ENCODE peak calls at places on chromosomes 6 and 20, in seven cellular contexts. V is astrocyte of the spinal cord, S is cardiac muscle cell, C is brain microvascular endothelial cell, M is uterus, I is breast epithelium, A is BE2C. N is an unnamed sample.

GRCh38 chr6:142387997-142388815 is 86.4 kb downstream of the ADGRG6 start:
- DNase-seq in M (no peak), C (peak), V (peak), S (peak), A (no peak), I (no peak), N (peak)

GRCh38 chr20:45373353-45374100 is 4.6 kb downstream of the TP53TG5 start:
- DNase-seq in C (peak), I (peak), V (peak), S (peak), A (peak), M (peak), N (peak)

GRCh38 chr20:37567671-37568588 is 40.3 kb upstream of the BLCAP start:
- DNase-seq in A (no peak), V (peak), I (no peak), M (no peak), S (peak), C (no peak), N (no peak)

GRCh38 chr6:155524249-155524651 is 68.6 kb upstream of the NOX3 start:
- DNase-seq in V (peak), S (peak), I (no peak), C (peak), M (no peak), A (no peak), N (peak)

GRCh38 chr6:112252571-112253504 is 1.5 kb downstream of the LAMA4 start:
- DNase-seq in S (peak), V (peak), I (no peak), M (no peak), A (no peak), C (no peak), N (no peak)

GRCh38 chr6:68990313-68990712 is 355.2 kb downstream of the ADGRB3 start:
- DNase-seq in M (no peak), C (no peak), I (no peak), V (no peak), S (no peak), A (no peak), N (no peak)

GRCh38 chr20:5369622-5370021 is 52.9 kb upstream of the PROKR2 start:
- DNase-seq in S (no peak), M (no peak), V (no peak), A (no peak), I (no peak), C (no peak), N (no peak)

GRCh38 chr6:57301755-57302154 is 15.7 kb upstream of the PRIM2 start:
- DNase-seq in S (no peak), M (no peak), C (no peak), V (no peak), A (no peak), I (no peak), N (peak)

GRCh38 chr20:47358052-47358671 is 1.7 kb upstream of the ZMYND8 start:
- DNase-seq in C (no peak), A (no peak), I (no peak), S (no peak), M (no peak), V (peak), N (no peak)

GRCh38 chr20:46709459-46710148 is at the start of gene SLC2A10:
- DNase-seq in A (peak), V (peak), M (peak), C (peak), I (no peak), S (peak), N (peak)

GRCh38 chr6:156107514-156108150 is 652.0 kb upstream of the NOX3 start:
- DNase-seq in A (no peak), M (no peak), I (no peak), V (no peak), C (no peak), S (no peak), N (no peak)

GRCh38 chr6:75205776-75206334 is at the start of gene COL12A1:
- DNase-seq in V (peak), S (peak), I (peak), A (peak), M (peak), C (peak), N (peak)

GRCh38 chr20:23419657-23419994 is 1.7 kb downstream of the NAPB start:
- DNase-seq in C (no peak), S (no peak), M (no peak), V (no peak), A (no peak), I (no peak), N (no peak)

GRCh38 chr6:55040102-55040848 is 134.0 kb upstream of the HCRTR2 start:
- DNase-seq in M (no peak), I (no peak), C (no peak), A (no peak), S (peak), V (peak), N (peak)

GRCh38 chr6:117907600-117908245 is 659 bp downstream of the SLC35F1 start:
- DNase-seq in A (peak), V (no peak), C (no peak), I (no peak), M (no peak), S (no peak), N (no peak)

DNA sequence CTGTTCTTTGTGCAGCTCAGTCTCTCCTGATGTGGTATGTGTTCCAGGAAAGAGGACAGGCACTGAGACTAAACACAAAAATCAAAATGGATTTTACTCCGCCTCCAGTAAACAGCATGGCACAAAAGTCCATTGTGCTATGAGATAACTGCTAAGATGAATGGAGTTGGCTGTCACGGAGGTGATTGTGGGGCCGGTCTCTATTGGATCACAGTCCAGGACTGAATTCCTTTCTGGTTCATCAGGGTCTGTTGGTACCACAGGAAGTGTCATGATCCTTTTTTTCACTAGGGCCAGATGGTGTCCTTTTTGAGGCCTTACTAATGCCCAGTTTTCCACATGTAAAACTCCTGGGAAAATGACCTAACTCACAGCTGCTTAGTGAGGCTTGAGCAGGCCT is 192.4 kb upstream of the POU3F2 start:
- DNase-seq in I (no peak), M (no peak), A (no peak), V (peak), S (no peak), C (no peak), N (no peak)
- TF ChIP-seq CTCF in I (no peak), M (no peak), A (no peak), V (no peak), S (no peak), C (no peak), N (no peak)

DNA sequence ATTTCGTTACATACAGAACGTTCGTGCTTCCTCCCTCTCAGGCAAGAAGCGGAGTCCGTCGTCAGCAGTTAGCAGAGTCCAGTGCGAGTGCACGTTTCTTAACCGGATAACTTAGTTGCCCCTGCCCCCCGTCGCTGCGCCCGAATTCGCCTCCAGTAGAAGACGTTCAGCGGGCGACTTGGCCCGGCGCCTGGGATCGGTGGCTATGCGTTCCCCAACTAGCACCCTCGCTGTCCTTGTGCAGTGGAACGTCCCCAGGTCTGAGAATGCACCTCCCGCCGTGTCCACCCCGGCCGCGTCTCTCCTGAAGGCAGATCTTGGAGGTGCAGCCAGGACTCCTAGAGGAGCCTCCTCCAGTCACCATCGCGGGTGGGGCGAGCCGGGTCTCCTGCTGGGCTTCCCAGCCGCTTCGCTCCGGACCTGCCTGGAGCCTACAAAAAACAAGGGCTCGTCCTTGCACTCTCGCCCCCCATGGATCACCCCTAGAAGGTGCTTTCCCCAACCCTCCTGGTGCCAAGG is 890 bp upstream of the PCSK2 start:
- DNase-seq in I (no peak), V (no peak), S (no peak), A (peak), M (no peak), C (no peak), N (no peak)
- H3K4me3 ChIP-seq in I (peak), V (no peak), S (peak), A (peak), M (peak), C (peak), N (no peak)

GRCh38 chr20:51767018-51767866 is 948 bp downstream of the ATP9A start:
- DNase-seq in A (peak), V (no peak), M (peak), I (peak), S (peak), C (no peak), N (no peak)
- TF ChIP-seq CTCF in A (peak), V (peak), M (no peak), I (peak), S (peak), C (peak), N (peak)

GRCh38 chr6:29624520-29624961 is 8.4 kb downstream of the GABBR1 start:
- DNase-seq in V (no peak), A (no peak), I (no peak), C (no peak), S (no peak), M (no peak), N (no peak)
- H3K4me3 ChIP-seq in V (no peak), A (no peak), I (no peak), C (no peak), S (no peak), M (no peak), N (no peak)

GRCh38 chr20:1622450-1622849 is 2.6 kb upstream of the SIRPB1 start:
- DNase-seq in I (no peak), M (no peak), V (no peak), S (no peak), A (no peak), C (no peak), N (no peak)

GRCh38 chr20:1618954-1619550 is 757 bp downstream of the SIRPB1 start:
- DNase-seq in M (no peak), I (no peak), S (no peak), C (no peak), V (no peak), A (no peak), N (no peak)

GRCh38 chr20:1617055-1617454 is 2.8 kb downstream of the SIRPB1 start:
- DNase-seq in C (no peak), I (no peak), V (no peak), A (no peak), S (peak), M (no peak), N (no peak)

GRCh38 chr20:1618479-1618878 is 1.3 kb downstream of the SIRPB1 start:
- DNase-seq in I (no peak), V (no peak), M (no peak), S (no peak), C (no peak), A (no peak), N (no peak)

GRCh38 chr20:1619861-1620444 is at the start of gene SIRPB1:
- DNase-seq in S (no peak), M (no peak), V (no peak), I (no peak), A (no peak), C (no peak), N (no peak)
- TF ChIP-seq CTCF in S (no peak), M (no peak), V (no peak), I (no peak), A (no peak), C (no peak), N (no peak)

N was measured in fibroblast of villous mesenchyme.